ENCODE peak calls at places on chromosome 20, in six cellular contexts. J, H, C, N, K and M are unnamed samples.

GRCh38 chr20:43937586-43937985 is 22.9 kb downstream of the TOX2 start:
- DNase-seq in K (no peak), H (no peak), N (no peak), C (no peak), J (no peak), M (no peak)

GRCh38 chr20:2618815-2619214 is 33.6 kb upstream of the NOP56 start:
- DNase-seq in H (no peak), N (no peak), C (no peak), K (no peak), J (no peak), M (no peak)

GRCh38 chr20:2754426-2754825 is 46.0 kb downstream of the CPXM1 start:
- DNase-seq in H (no peak), C (no peak), K (no peak), J (no peak), N (no peak), M (no peak)

GRCh38 chr20:2814076-2814475 is 711 bp upstream of the C20orf141 start:
- DNase-seq in K (no peak), J (no peak), H (no peak), C (no peak), N (no peak), M (no peak)

GRCh38 chr20:33840759-33841438 is 29.8 kb downstream of the CHMP4B start:
- DNase-seq in J (no peak), K (no peak), N (no peak), H (no peak), C (no peak), M (no peak)

GRCh38 chr20:34401741-34402455 is 38.8 kb downstream of the ITCH start:
- DNase-seq in C (no peak), J (no peak), N (no peak), H (no peak), K (no peak), M (no peak)

GRCh38 chr20:48766205-48766604 is 61.6 kb downstream of the PREX1 start:
- DNase-seq in K (no peak), N (no peak), C (no peak), H (no peak), J (no peak), M (no peak)

GRCh38 chr20:62550087-62550565 is 74.3 kb upstream of the GATA5 start:
- DNase-seq in J (no peak), C (no peak), N (no peak), H (peak), K (no peak), M (no peak)

GRCh38 chr20:41476013-41476441 is 109.4 kb upstream of the EMILIN3 start:
- DNase-seq in J (no peak), C (no peak), H (no peak), K (no peak), N (no peak), M (no peak)

GRCh38 chr20:34237942-34238341 is 3.3 kb upstream of the ASIP start:
- DNase-seq in C (no peak), J (no peak), H (no peak), N (no peak), K (no peak), M (no peak)

GRCh38 chr20:13447385-13448180 is 191.1 kb downstream of the TASP1 start:
- DNase-seq in J (no peak), N (no peak), C (no peak), H (no peak), K (no peak), M (no peak)

GRCh38 chr20:37564388-37565133 is 36.9 kb upstream of the BLCAP start:
- DNase-seq in C (no peak), H (peak), K (no peak), N (no peak), J (peak), M (peak)

GRCh38 chr20:15653396-15654207 is 919.6 kb downstream of the KIF16B start:
- DNase-seq in K (no peak), C (no peak), H (no peak), J (no peak), N (no peak), M (no peak)

GRCh38 chr20:9884666-9885065 is 45.8 kb upstream of the PAK5 start:
- DNase-seq in J (peak), C (no peak), K (no peak), H (no peak), N (no peak), M (no peak)

GRCh38 chr20:24996449-24997195 is 4.1 kb upstream of the APMAP start:
- DNase-seq in J (no peak), K (no peak), C (no peak), N (no peak), H (no peak), M (no peak)

DNA sequence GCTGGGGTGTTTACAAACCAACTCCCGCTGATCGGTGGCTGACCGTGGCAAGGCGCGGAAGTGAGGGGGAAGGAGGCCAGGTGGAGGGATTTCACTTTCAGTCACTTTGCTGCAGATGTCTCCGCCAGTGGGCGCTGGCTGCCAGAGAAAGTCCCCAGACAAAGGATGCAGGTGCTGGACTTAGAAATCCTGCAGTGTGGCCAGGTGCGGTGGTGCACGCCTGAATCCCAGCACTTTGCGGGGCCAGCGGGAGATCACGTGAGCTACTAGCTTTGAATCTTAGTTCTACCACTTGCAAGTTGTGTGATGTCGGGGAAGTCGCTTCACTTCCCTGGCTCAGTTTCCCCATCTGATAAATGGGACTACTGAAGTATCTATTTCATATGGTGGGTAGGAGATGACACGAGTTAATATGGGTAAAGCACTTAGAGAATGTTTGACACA is 180.4 kb downstream of the ZNF217 start:
- DNase-seq in J (peak), C (peak), N (peak), K (peak), H (peak), M (peak)
- TF ChIP-seq SP1 in J (no peak), C (no peak), N (no peak), K (no peak), H (no peak), M (no peak)

GRCh38 chr20:46212876-46213275 is 94.8 kb downstream of the CD40 start:
- DNase-seq in K (no peak), J (no peak), C (no peak), H (no peak), N (no peak), M (no peak)

GRCh38 chr20:46215913-46216707 is 92.2 kb downstream of the CDH22 start:
- DNase-seq in N (peak), K (peak), J (peak), C (no peak), H (peak), M (peak)

GRCh38 chr20:46213946-46214830 is 94.1 kb downstream of the CDH22 start:
- DNase-seq in C (no peak), H (no peak), J (no peak), K (no peak), N (no peak), M (no peak)

GRCh38 chr20:46216770-46217464 is 91.4 kb downstream of the CDH22 start:
- DNase-seq in C (no peak), K (no peak), H (no peak), J (no peak), N (no peak), M (no peak)

DNA sequence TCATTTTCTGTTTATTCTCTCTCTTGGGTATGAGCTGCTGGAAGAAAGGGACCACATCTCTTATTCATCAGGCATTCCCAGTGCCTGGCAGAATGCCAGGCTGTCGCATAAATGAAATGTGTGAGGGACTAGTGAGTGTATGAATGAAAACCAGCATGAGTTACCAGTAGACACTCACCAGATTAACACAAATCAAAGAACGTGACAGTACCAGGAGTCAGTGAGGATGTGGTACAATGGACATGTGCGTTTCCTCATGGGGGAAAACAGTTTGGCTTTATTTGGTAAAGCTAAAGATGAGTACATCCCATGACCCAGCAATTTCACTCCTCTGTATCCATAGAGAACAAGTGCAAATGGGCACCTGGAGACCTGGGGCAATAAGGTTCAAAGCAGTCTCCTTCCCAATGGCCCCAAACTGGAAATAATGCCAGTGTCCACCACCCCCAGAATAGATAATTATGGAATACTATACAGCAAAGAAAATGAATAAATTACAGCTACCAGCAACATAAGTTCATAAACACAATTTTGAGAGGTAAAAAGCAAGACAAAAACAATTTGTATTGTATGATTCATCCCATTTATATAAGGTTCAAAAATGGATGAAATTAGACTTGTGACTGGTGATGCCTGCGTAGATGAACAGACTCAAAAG is 93.3 kb downstream of the CDH22 start:
- DNase-seq in N (no peak), K (no peak), C (no peak), H (no peak), J (no peak), M (no peak)
- TF ChIP-seq SP1 in N (no peak), K (no peak), C (no peak), H (no peak), J (no peak), M (no peak)

GRCh38 chr20:7094438-7094997 is 327.0 kb downstream of the BMP2 start:
- DNase-seq in H (peak), K (peak), C (no peak), J (peak), N (no peak), M (peak)
- TF ChIP-seq SP1 in H (no peak), K (no peak), C (no peak), J (no peak), N (no peak), M (no peak)

GRCh38 chr20:49843139-49843538 is 30.5 kb downstream of the SLC9A8 start:
- DNase-seq in N (no peak), H (no peak), C (no peak), J (no peak), K (no peak), M (no peak)
- TF ChIP-seq SP1 in N (no peak), H (no peak), C (no peak), J (no peak), K (no peak), M (no peak)

GRCh38 chr20:49885558-49886332 is 29.6 kb downstream of the SPATA2 start:
- DNase-seq in C (no peak), H (no peak), J (no peak), K (no peak), N (no peak), M (no peak)

GRCh38 chr20:49887828-49888340 is 27.4 kb downstream of the SPATA2 start:
- DNase-seq in J (no peak), H (no peak), C (no peak), K (no peak), N (no peak), M (no peak)

GRCh38 chr20:49887251-49887827 is 28.0 kb downstream of the SPATA2 start:
- DNase-seq in K (no peak), J (no peak), C (no peak), H (no peak), N (no peak), M (no peak)

GRCh38 chr20:49888341-49889244 is 26.7 kb downstream of the SPATA2 start:
- DNase-seq in J (peak), K (peak), C (peak), N (peak), H (peak), M (peak)

GRCh38 chr20:49886571-49887203 is 28.6 kb downstream of the SPATA2 start:
- DNase-seq in H (no peak), C (no peak), N (no peak), K (no peak), J (no peak), M (no peak)
- TF ChIP-seq SP1 in H (no peak), C (no peak), N (no peak), K (no peak), J (no peak), M (no peak)

DNA sequence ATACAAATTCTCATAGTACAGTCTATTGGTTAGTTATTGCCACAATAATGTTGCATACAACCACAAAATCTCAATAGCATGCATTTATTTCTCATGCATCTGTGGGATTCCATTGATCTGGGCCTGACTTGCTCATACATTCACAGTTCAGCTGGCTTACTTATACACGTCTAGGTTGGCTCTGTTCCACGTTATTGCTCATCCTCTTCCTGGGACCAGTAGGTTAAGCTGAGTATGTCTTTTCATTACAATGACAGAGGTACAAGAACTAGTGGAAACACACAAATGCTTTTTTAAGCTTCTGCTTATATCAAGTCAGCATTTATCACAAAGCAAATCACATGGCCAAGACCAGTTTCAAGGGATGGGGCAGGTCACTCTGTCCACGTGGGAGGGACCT is 485.3 kb upstream of the BTBD3 start:
- DNase-seq in J (no peak), C (no peak), H (no peak), N (no peak), K (no peak), M (no peak)
- TF ChIP-seq SP1 in J (no peak), C (no peak), H (no peak), N (no peak), K (no peak), M (no peak)

GRCh38 chr20:22909436-22909835 is 125.7 kb upstream of the SSTR4 start:
- DNase-seq in H (peak), C (no peak), J (no peak), N (no peak), K (no peak), M (no peak)

GRCh38 chr20:22910287-22910852 is 124.7 kb upstream of the SSTR4 start:
- DNase-seq in K (no peak), N (no peak), H (no peak), C (no peak), J (no peak), M (no peak)

GRCh38 chr20:22908944-22909343 is 126.2 kb upstream of the SSTR4 start:
- DNase-seq in H (peak), N (no peak), C (no peak), J (no peak), K (no peak), M (no peak)

GRCh38 chr20:22905667-22906066 is 129.4 kb upstream of the SSTR4 start:
- DNase-seq in H (no peak), K (no peak), J (no peak), N (no peak), C (no peak), M (no peak)

GRCh38 chr20:22908437-22908836 is 126.7 kb upstream of the SSTR4 start:
- DNase-seq in J (no peak), C (no peak), H (no peak), K (no peak), N (no peak), M (peak)
- TF ChIP-seq SP1 in J (no peak), C (no peak), H (no peak), K (no peak), N (no peak), M (no peak)

GRCh38 chr20:8661229-8662023 is 407.5 kb upstream of the PLCB4 start:
- DNase-seq in J (no peak), C (no peak), H (no peak), K (no peak), N (no peak), M (no peak)

GRCh38 chr20:8663424-8663823 is 405.5 kb upstream of the PLCB4 start:
- DNase-seq in N (no peak), C (no peak), K (no peak), H (no peak), J (no peak), M (no peak)

GRCh38 chr20:8658103-8658502 is 410.8 kb upstream of the PLCB4 start:
- DNase-seq in K (no peak), N (no peak), C (no peak), J (no peak), H (no peak), M (no peak)

GRCh38 chr20:8664778-8665177 is 404.1 kb upstream of the PLCB4 start:
- DNase-seq in N (no peak), C (no peak), K (peak), H (no peak), J (no peak), M (no peak)

GRCh38 chr20:8662433-8662954 is 406.4 kb upstream of the PLCB4 start:
- DNase-seq in H (no peak), J (no peak), N (no peak), K (no peak), C (no peak), M (no peak)
- TF ChIP-seq SP1 in H (no peak), J (no peak), N (no peak), K (no peak), C (no peak), M (no peak)

GRCh38 chr20:51930775-51931174 is 128.5 kb upstream of the SALL4 start:
- DNase-seq in H (no peak), C (no peak), N (no peak), J (peak), K (peak), M (no peak)
- TF ChIP-seq SP1 in H (no peak), C (no peak), N (no peak), J (no peak), K (no peak), M (no peak)